ENCODE peak calls at places on chromosomes 7 and 10, in six cellular contexts. One of them, this sample, is unnamed.

GRCh38 chr10:73756183-73756582 is 12.0 kb downstream of the SEC24C start:
- DNase-seq in prostate gland: no peak
- DNase-seq in mesenchymal stem cell: no peak
- DNase-seq in kidney: no peak
- DNase-seq in A549: no peak
- DNase-seq in right cardiac atrium: no peak
- DNase-seq in this sample: no peak

GRCh38 chr7:129742267-129742666 is 130.7 kb downstream of the NRF1 start:
- DNase-seq in prostate gland: no peak
- DNase-seq in mesenchymal stem cell: no peak
- DNase-seq in kidney: no peak
- DNase-seq in A549: no peak
- DNase-seq in right cardiac atrium: peak; percentile 59
- DNase-seq in this sample: no peak

GRCh38 chr7:23373151-23374004 is 74.2 kb downstream of the MALSU1 start:
- DNase-seq in prostate gland: no peak
- DNase-seq in mesenchymal stem cell: no peak
- DNase-seq in kidney: no peak
- DNase-seq in A549: no peak
- DNase-seq in right cardiac atrium: no peak
- DNase-seq in this sample: no peak

GRCh38 chr10:67086324-67087139 is 160.7 kb downstream of the LRRTM3 start:
- DNase-seq in prostate gland: no peak
- DNase-seq in mesenchymal stem cell: no peak
- DNase-seq in kidney: no peak
- DNase-seq in A549: no peak
- DNase-seq in right cardiac atrium: no peak
- DNase-seq in this sample: no peak

GRCh38 chr7:24440851-24441250 is 132.4 kb upstream of the PALS2 start:
- DNase-seq in prostate gland: no peak
- DNase-seq in mesenchymal stem cell: no peak
- DNase-seq in kidney: no peak
- DNase-seq in A549: no peak
- DNase-seq in right cardiac atrium: no peak
- DNase-seq in this sample: no peak

GRCh38 chr7:64625114-64626082 is 40.5 kb upstream of the ZNF107 start:
- DNase-seq in prostate gland: no peak
- DNase-seq in mesenchymal stem cell: no peak
- DNase-seq in kidney: no peak
- DNase-seq in A549: no peak
- DNase-seq in right cardiac atrium: no peak
- DNase-seq in this sample: no peak

GRCh38 chr7:26620352-26620751 is 244.0 kb downstream of the SKAP2 start:
- DNase-seq in prostate gland: no peak
- DNase-seq in mesenchymal stem cell: peak; percentile 29
- DNase-seq in kidney: no peak
- DNase-seq in A549: peak; percentile 40
- DNase-seq in right cardiac atrium: no peak
- DNase-seq in this sample: no peak

GRCh38 chr7:55111007-55111406 is 92.2 kb downstream of the EGFR start:
- DNase-seq in prostate gland: no peak
- DNase-seq in mesenchymal stem cell: peak; percentile 76
- DNase-seq in kidney: no peak
- DNase-seq in A549: no peak
- DNase-seq in right cardiac atrium: no peak
- DNase-seq in this sample: no peak

GRCh38 chr10:14692344-14693199 is 82.1 kb downstream of the FAM107B start:
- DNase-seq in prostate gland: no peak
- DNase-seq in mesenchymal stem cell: no peak
- DNase-seq in kidney: no peak
- DNase-seq in A549: no peak
- DNase-seq in right cardiac atrium: no peak
- DNase-seq in this sample: no peak

GRCh38 chr10:23146069-23146657 is 45.9 kb upstream of the PTF1A start:
- DNase-seq in prostate gland: no peak
- DNase-seq in mesenchymal stem cell: no peak
- DNase-seq in kidney: no peak
- DNase-seq in A549: no peak
- DNase-seq in right cardiac atrium: no peak
- DNase-seq in this sample: no peak

GRCh38 chr7:127953966-127954365 is 77.3 kb downstream of the LRRC4 start:
- DNase-seq in prostate gland: no peak
- DNase-seq in mesenchymal stem cell: no peak
- DNase-seq in kidney: no peak
- DNase-seq in A549: no peak
- DNase-seq in right cardiac atrium: no peak
- DNase-seq in this sample: no peak

GRCh38 chr7:98755138-98755898 is 114.5 kb downstream of the TMEM130 start:
- DNase-seq in prostate gland: no peak
- DNase-seq in mesenchymal stem cell: no peak
- DNase-seq in kidney: no peak
- DNase-seq in A549: no peak
- DNase-seq in right cardiac atrium: peak; percentile 37
- DNase-seq in this sample: no peak

GRCh38 chr7:19377611-19378339 is 232.6 kb upstream of the FERD3L start:
- DNase-seq in prostate gland: no peak
- DNase-seq in mesenchymal stem cell: peak; percentile 72
- DNase-seq in kidney: no peak
- DNase-seq in A549: no peak
- DNase-seq in right cardiac atrium: no peak
- DNase-seq in this sample: no peak

GRCh38 chr10:86888585-86889381 is 68.6 kb downstream of the MMRN2 start:
- DNase-seq in prostate gland: no peak
- DNase-seq in mesenchymal stem cell: peak; percentile 83
- DNase-seq in kidney: no peak
- DNase-seq in A549: no peak
- DNase-seq in right cardiac atrium: no peak
- DNase-seq in this sample: no peak

GRCh38 chr10:133197786-133198185 is 32.2 kb upstream of the UTF1 start:
- DNase-seq in prostate gland: no peak
- DNase-seq in mesenchymal stem cell: no peak
- DNase-seq in kidney: peak; percentile 64
- DNase-seq in A549: no peak
- DNase-seq in right cardiac atrium: no peak
- DNase-seq in this sample: no peak

GRCh38 chr10:33229944-33230267 is 104.6 kb downstream of the NRP1 start:
- DNase-seq in prostate gland: no peak
- DNase-seq in mesenchymal stem cell: no peak
- DNase-seq in kidney: no peak
- DNase-seq in A549: no peak
- DNase-seq in right cardiac atrium: no peak
- DNase-seq in this sample: no peak

GRCh38 chr10:84429926-84430520 is 101.6 kb downstream of the CCSER2 start:
- DNase-seq in prostate gland: peak; percentile 23
- DNase-seq in mesenchymal stem cell: peak; percentile 50
- DNase-seq in kidney: no peak
- DNase-seq in A549: peak; percentile 68
- DNase-seq in right cardiac atrium: peak; percentile 77
- DNase-seq in this sample: no peak

GRCh38 chr7:40680657-40681056 is 545.9 kb downstream of the SUGCT start:
- DNase-seq in prostate gland: no peak
- DNase-seq in mesenchymal stem cell: no peak
- DNase-seq in kidney: no peak
- DNase-seq in A549: peak; percentile 22
- DNase-seq in right cardiac atrium: no peak
- DNase-seq in this sample: no peak

GRCh38 chr10:75528392-75528791 is 97.0 kb downstream of the LRMDA start:
- DNase-seq in prostate gland: no peak
- DNase-seq in mesenchymal stem cell: no peak
- DNase-seq in kidney: no peak
- DNase-seq in A549: no peak
- DNase-seq in right cardiac atrium: no peak
- DNase-seq in this sample: no peak

GRCh38 chr10:15084502-15084922 is 4.1 kb downstream of the ACBD7 start:
- DNase-seq in prostate gland: peak; percentile 81
- DNase-seq in mesenchymal stem cell: peak; percentile 71
- DNase-seq in kidney: no peak
- DNase-seq in A549: peak; percentile 88
- DNase-seq in right cardiac atrium: peak; percentile 66
- DNase-seq in this sample: peak; percentile 68

GRCh38 chr7:76997381-76998262 is 34.5 kb downstream of the SPDYE17 start:
- DNase-seq in prostate gland: no peak
- DNase-seq in mesenchymal stem cell: no peak
- DNase-seq in kidney: peak; percentile 64
- DNase-seq in A549: no peak
- DNase-seq in right cardiac atrium: no peak
- DNase-seq in this sample: no peak

GRCh38 chr7:138797715-138798320 is at the start of the genes ATP6V0A4 and TMEM213:
- DNase-seq in prostate gland: no peak
- DNase-seq in mesenchymal stem cell: no peak
- DNase-seq in kidney: peak; percentile 86
- DNase-seq in A549: no peak
- DNase-seq in right cardiac atrium: no peak
- DNase-seq in this sample: no peak

GRCh38 chr7:143285806-143286521 is 1.2 kb downstream of the TMEM139 start:
- DNase-seq in prostate gland: no peak
- DNase-seq in mesenchymal stem cell: no peak
- DNase-seq in kidney: no peak
- DNase-seq in A549: no peak
- DNase-seq in right cardiac atrium: no peak
- DNase-seq in this sample: no peak

GRCh38 chr7:114820993-114821945 is 100.6 kb upstream of the MDFIC start:
- DNase-seq in prostate gland: no peak
- DNase-seq in mesenchymal stem cell: peak; percentile 26
- DNase-seq in kidney: no peak
- DNase-seq in A549: no peak
- DNase-seq in right cardiac atrium: no peak
- DNase-seq in this sample: no peak

GRCh38 chr10:117398014-117398413 is 22.8 kb upstream of the PDZD8 start:
- DNase-seq in prostate gland: no peak
- DNase-seq in mesenchymal stem cell: no peak
- DNase-seq in kidney: no peak
- DNase-seq in A549: no peak
- DNase-seq in right cardiac atrium: no peak
- DNase-seq in this sample: no peak

GRCh38 chr10:6958254-6958653 is 378.2 kb upstream of the PRKCQ start:
- DNase-seq in prostate gland: no peak
- DNase-seq in mesenchymal stem cell: no peak
- DNase-seq in kidney: no peak
- DNase-seq in A549: no peak
- DNase-seq in right cardiac atrium: no peak
- DNase-seq in this sample: no peak

GRCh38 chr7:154960063-154960790 is 42.7 kb downstream of the PAXIP1 start:
- DNase-seq in prostate gland: no peak
- DNase-seq in mesenchymal stem cell: peak; percentile 6
- DNase-seq in kidney: no peak
- DNase-seq in A549: peak; percentile 12
- DNase-seq in right cardiac atrium: no peak
- DNase-seq in this sample: no peak

GRCh38 chr10:80205478-80206276 is at the start of gene ANXA11:
- DNase-seq in prostate gland: peak; percentile 84
- DNase-seq in mesenchymal stem cell: peak; percentile 72
- DNase-seq in kidney: peak; percentile 95
- DNase-seq in A549: peak; percentile 82
- DNase-seq in right cardiac atrium: peak; percentile 95
- DNase-seq in this sample: peak; percentile 85

GRCh38 chr7:13467111-13467547 is 522.3 kb downstream of the ETV1 start:
- DNase-seq in prostate gland: no peak
- DNase-seq in mesenchymal stem cell: no peak
- DNase-seq in kidney: no peak
- DNase-seq in A549: no peak
- DNase-seq in right cardiac atrium: no peak
- DNase-seq in this sample: no peak

GRCh38 chr7:91541641-91542040 is 277.4 kb downstream of the FZD1 start:
- DNase-seq in prostate gland: no peak
- DNase-seq in mesenchymal stem cell: no peak
- DNase-seq in kidney: no peak
- DNase-seq in A549: no peak
- DNase-seq in right cardiac atrium: no peak
- DNase-seq in this sample: no peak

GRCh38 chr7:3120513-3120912 is 76.8 kb upstream of the CARD11 start:
- DNase-seq in prostate gland: no peak
- DNase-seq in mesenchymal stem cell: no peak
- DNase-seq in kidney: no peak
- DNase-seq in A549: no peak
- DNase-seq in right cardiac atrium: no peak
- DNase-seq in this sample: no peak

GRCh38 chr7:128164061-128164954 is 76.8 kb upstream of the LEP start:
- DNase-seq in prostate gland: no peak
- DNase-seq in mesenchymal stem cell: peak; percentile 22
- DNase-seq in kidney: peak; percentile 83
- DNase-seq in A549: peak; percentile 52
- DNase-seq in right cardiac atrium: no peak
- DNase-seq in this sample: no peak

GRCh38 chr7:17009007-17009719 is 127.4 kb upstream of the AGR3 start:
- DNase-seq in prostate gland: no peak
- DNase-seq in mesenchymal stem cell: no peak
- DNase-seq in kidney: no peak
- DNase-seq in A549: peak; percentile 61
- DNase-seq in right cardiac atrium: no peak
- DNase-seq in this sample: no peak

GRCh38 chr7:42650701-42651100 is 261.2 kb downstream of the C7orf25 start:
- DNase-seq in prostate gland: no peak
- DNase-seq in mesenchymal stem cell: no peak
- DNase-seq in kidney: no peak
- DNase-seq in A549: no peak
- DNase-seq in right cardiac atrium: no peak
- DNase-seq in this sample: no peak
- H3K4me1 ChIP-seq in prostate gland: no peaks in the 10 kb centered on the region
- H3K4me1 ChIP-seq in mesenchymal stem cell: no peaks in the 10 kb centered on the region
- H3K4me1 ChIP-seq in kidney: no peaks in the 10 kb centered on the region
- H3K4me1 ChIP-seq in A549: no peaks in the 10 kb centered on the region
- H3K4me1 ChIP-seq in right cardiac atrium: no peaks in the 10 kb centered on the region
- H3K4me1 ChIP-seq in this sample: no peaks in the 10 kb centered on the region

DNA sequence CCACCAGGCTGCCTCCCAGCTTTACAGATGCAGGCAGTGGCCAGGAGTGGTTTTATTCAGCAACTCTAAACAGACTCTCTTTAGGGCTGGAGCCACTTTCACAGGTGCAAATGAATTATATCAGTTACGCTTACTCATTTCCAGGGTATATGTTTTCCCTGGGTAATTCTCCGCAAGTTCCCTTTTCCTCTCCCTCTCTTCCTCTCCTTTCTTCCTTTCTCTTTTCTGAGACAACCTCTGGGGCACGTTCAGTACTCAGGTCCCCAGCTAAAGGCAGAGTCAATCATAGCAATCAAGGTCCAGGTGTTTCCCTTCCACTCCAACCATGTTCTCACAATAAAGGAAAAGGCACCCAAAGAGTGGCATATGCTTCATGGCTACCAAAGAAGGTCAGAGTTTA is 41.3 kb downstream of the PDLIM1 start:
- DNase-seq in prostate gland: no peak
- DNase-seq in mesenchymal stem cell: no peak
- DNase-seq in kidney: no peak
- DNase-seq in A549: no peak
- DNase-seq in right cardiac atrium: no peak
- DNase-seq in this sample: peak; percentile 48
- H3K4me1 ChIP-seq in prostate gland: no peaks in the 10 kb centered on the region
- H3K4me1 ChIP-seq in mesenchymal stem cell: peaks cover 21% of the 10 kb centered on the region
- H3K4me1 ChIP-seq in kidney: no peaks in the 10 kb centered on the region
- H3K4me1 ChIP-seq in A549: peaks cover 18% of the 10 kb centered on the region
- H3K4me1 ChIP-seq in right cardiac atrium: peaks cover 20% of the 10 kb centered on the region
- H3K4me1 ChIP-seq in this sample: peaks cover 52% of the 10 kb centered on the region

GRCh38 chr7:101138149-101138870 is 11.4 kb downstream of the SERPINE1 start:
- DNase-seq in prostate gland: peak; percentile 43
- DNase-seq in mesenchymal stem cell: peak; percentile 98
- DNase-seq in kidney: peak; percentile 93
- DNase-seq in A549: peak; percentile 96
- DNase-seq in right cardiac atrium: peak; percentile 83
- DNase-seq in this sample: peak; percentile 95
- H3K4me1 ChIP-seq in prostate gland: no peaks in the 10 kb centered on the region
- H3K4me1 ChIP-seq in mesenchymal stem cell: peaks cover 18% of the 10 kb centered on the region
- H3K4me1 ChIP-seq in kidney: no peaks in the 10 kb centered on the region
- H3K4me1 ChIP-seq in A549: peaks cover 58% of the 10 kb centered on the region
- H3K4me1 ChIP-seq in right cardiac atrium: peaks cover 2% of the 10 kb centered on the region
- H3K4me1 ChIP-seq in this sample: no peaks in the 10 kb centered on the region

GRCh38 chr7:1394371-1394770 is 64.9 kb downstream of the MICALL2 start:
- DNase-seq in prostate gland: no peak
- DNase-seq in mesenchymal stem cell: no peak
- DNase-seq in kidney: no peak
- DNase-seq in A549: no peak
- DNase-seq in right cardiac atrium: peak; percentile 7
- DNase-seq in this sample: no peak
- H3K4me1 ChIP-seq in prostate gland: no peaks in the 10 kb centered on the region
- H3K4me1 ChIP-seq in mesenchymal stem cell: no peaks in the 10 kb centered on the region
- H3K4me1 ChIP-seq in kidney: no peaks in the 10 kb centered on the region
- H3K4me1 ChIP-seq in A549: no peaks in the 10 kb centered on the region
- H3K4me1 ChIP-seq in right cardiac atrium: no peaks in the 10 kb centered on the region
- H3K4me1 ChIP-seq in this sample: no peaks in the 10 kb centered on the region